ENCODE peak calls at places on chromosomes 11 and 22, in five cellular contexts. One of them, this sample, is unnamed. For H3K4me1, the result is how much of the 10 kb centered on the place peaks cover.

GRCh38 chr22:41844513-41844912 is 11.6 kb downstream of the SREBF2 start:
- DNase-seq in ovary: no peak
- DNase-seq in CD4-positive, CD25-positive, alpha-beta regulatory T cell: no peak
- DNase-seq in CD8-positive, alpha-beta T cell: no peak
- DNase-seq in heart right ventricle: no peak
- DNase-seq in this sample: no peak

GRCh38 chr22:50674606-50675552 is 2.3 kb downstream of the SHANK3 start:
- DNase-seq in ovary: peak
- DNase-seq in CD4-positive, CD25-positive, alpha-beta regulatory T cell: no peak
- DNase-seq in CD8-positive, alpha-beta T cell: no peak
- DNase-seq in heart right ventricle: no peak
- DNase-seq in this sample: no peak

GRCh38 chr11:32154275-32154674 is 63.4 kb downstream of the RCN1 start:
- DNase-seq in ovary: no peak
- DNase-seq in CD4-positive, CD25-positive, alpha-beta regulatory T cell: no peak
- DNase-seq in CD8-positive, alpha-beta T cell: no peak
- DNase-seq in heart right ventricle: no peak
- DNase-seq in this sample: no peak

GRCh38 chr11:27914080-27914479 is 193.9 kb downstream of the KIF18A start:
- DNase-seq in ovary: no peak
- DNase-seq in CD4-positive, CD25-positive, alpha-beta regulatory T cell: no peak
- DNase-seq in CD8-positive, alpha-beta T cell: no peak
- DNase-seq in heart right ventricle: no peak
- DNase-seq in this sample: no peak

GRCh38 chr22:36734171-36735058 is 30.9 kb upstream of the CACNG2 start:
- DNase-seq in ovary: no peak
- DNase-seq in CD4-positive, CD25-positive, alpha-beta regulatory T cell: no peak
- DNase-seq in CD8-positive, alpha-beta T cell: no peak
- DNase-seq in heart right ventricle: no peak
- DNase-seq in this sample: no peak

GRCh38 chr11:77557553-77557952 is 32.2 kb upstream of the AQP11 start:
- DNase-seq in ovary: no peak
- DNase-seq in CD4-positive, CD25-positive, alpha-beta regulatory T cell: no peak
- DNase-seq in CD8-positive, alpha-beta T cell: no peak
- DNase-seq in heart right ventricle: no peak
- DNase-seq in this sample: no peak

GRCh38 chr22:38872831-38873248 is 824 bp upstream of the CBX6 start:
- DNase-seq in ovary: peak
- DNase-seq in CD4-positive, CD25-positive, alpha-beta regulatory T cell: no peak
- DNase-seq in CD8-positive, alpha-beta T cell: no peak
- DNase-seq in heart right ventricle: peak
- DNase-seq in this sample: no peak

GRCh38 chr11:47175746-47176327 is 842 bp downstream of the ARFGAP2 start:
- DNase-seq in ovary: no peak
- DNase-seq in CD4-positive, CD25-positive, alpha-beta regulatory T cell: no peak
- DNase-seq in CD8-positive, alpha-beta T cell: no peak
- DNase-seq in heart right ventricle: no peak
- DNase-seq in this sample: no peak

GRCh38 chr11:59668188-59668949 is 468 bp downstream of the PATL1 start:
- DNase-seq in ovary: no peak
- DNase-seq in CD4-positive, CD25-positive, alpha-beta regulatory T cell: peak
- DNase-seq in CD8-positive, alpha-beta T cell: peak
- DNase-seq in heart right ventricle: peak
- DNase-seq in this sample: peak

GRCh38 chr11:8297781-8298440 is 34.2 kb upstream of the LMO1 start:
- DNase-seq in ovary: no peak
- DNase-seq in CD4-positive, CD25-positive, alpha-beta regulatory T cell: no peak
- DNase-seq in CD8-positive, alpha-beta T cell: no peak
- DNase-seq in heart right ventricle: no peak
- DNase-seq in this sample: no peak

GRCh38 chr22:26713823-26714449 is 56.5 kb downstream of the MIAT start:
- DNase-seq in ovary: no peak
- DNase-seq in CD4-positive, CD25-positive, alpha-beta regulatory T cell: no peak
- DNase-seq in CD8-positive, alpha-beta T cell: no peak
- DNase-seq in heart right ventricle: no peak
- DNase-seq in this sample: no peak

GRCh38 chr11:17915500-17916143 is 97.2 kb downstream of the SERGEF start:
- DNase-seq in ovary: no peak
- DNase-seq in CD4-positive, CD25-positive, alpha-beta regulatory T cell: no peak
- DNase-seq in CD8-positive, alpha-beta T cell: no peak
- DNase-seq in heart right ventricle: no peak
- DNase-seq in this sample: no peak

GRCh38 chr11:6755303-6755952 is 16.3 kb downstream of the OR2AG2 start:
- DNase-seq in ovary: no peak
- DNase-seq in CD4-positive, CD25-positive, alpha-beta regulatory T cell: peak
- DNase-seq in CD8-positive, alpha-beta T cell: peak
- DNase-seq in heart right ventricle: no peak
- DNase-seq in this sample: peak

GRCh38 chr11:27166130-27166529 is 125.5 kb downstream of the BBOX1 start:
- DNase-seq in ovary: no peak
- DNase-seq in CD4-positive, CD25-positive, alpha-beta regulatory T cell: no peak
- DNase-seq in CD8-positive, alpha-beta T cell: no peak
- DNase-seq in heart right ventricle: no peak
- DNase-seq in this sample: no peak

GRCh38 chr11:66542362-66542761 is 3.5 kb downstream of the ZDHHC24 start:
- DNase-seq in ovary: no peak
- DNase-seq in CD4-positive, CD25-positive, alpha-beta regulatory T cell: no peak
- DNase-seq in CD8-positive, alpha-beta T cell: no peak
- DNase-seq in heart right ventricle: no peak
- DNase-seq in this sample: no peak

GRCh38 chr22:39514373-39514973 is 5.9 kb upstream of the ATF4 start:
- DNase-seq in ovary: peak
- DNase-seq in CD4-positive, CD25-positive, alpha-beta regulatory T cell: no peak
- DNase-seq in CD8-positive, alpha-beta T cell: peak
- DNase-seq in heart right ventricle: no peak
- DNase-seq in this sample: no peak

GRCh38 chr11:64866173-64866491 is 12.3 kb downstream of the EHD1 start:
- DNase-seq in ovary: no peak
- DNase-seq in CD4-positive, CD25-positive, alpha-beta regulatory T cell: no peak
- DNase-seq in CD8-positive, alpha-beta T cell: no peak
- DNase-seq in heart right ventricle: no peak
- DNase-seq in this sample: no peak

GRCh38 chr11:64864473-64865285 is 13.7 kb downstream of the EHD1 start:
- DNase-seq in ovary: peak
- DNase-seq in CD4-positive, CD25-positive, alpha-beta regulatory T cell: no peak
- DNase-seq in CD8-positive, alpha-beta T cell: peak
- DNase-seq in heart right ventricle: peak
- DNase-seq in this sample: no peak

GRCh38 chr11:64864135-64864472 is 14.3 kb downstream of the EHD1 start:
- DNase-seq in ovary: no peak
- DNase-seq in CD4-positive, CD25-positive, alpha-beta regulatory T cell: no peak
- DNase-seq in CD8-positive, alpha-beta T cell: no peak
- DNase-seq in heart right ventricle: no peak
- DNase-seq in this sample: no peak

GRCh38 chr11:64863381-64864060 is 14.9 kb downstream of the EHD1 start:
- DNase-seq in ovary: peak
- DNase-seq in CD4-positive, CD25-positive, alpha-beta regulatory T cell: no peak
- DNase-seq in CD8-positive, alpha-beta T cell: no peak
- DNase-seq in heart right ventricle: peak
- DNase-seq in this sample: no peak

GRCh38 chr11:64865286-64866172 is 12.9 kb downstream of the EHD1 start:
- DNase-seq in ovary: no peak
- DNase-seq in CD4-positive, CD25-positive, alpha-beta regulatory T cell: no peak
- DNase-seq in CD8-positive, alpha-beta T cell: no peak
- DNase-seq in heart right ventricle: no peak
- DNase-seq in this sample: no peak
- H3K4me1 ChIP-seq in ovary: under half
- H3K4me1 ChIP-seq in CD4-positive, CD25-positive, alpha-beta regulatory T cell: half or more
- H3K4me1 ChIP-seq in CD8-positive, alpha-beta T cell: half or more
- H3K4me1 ChIP-seq in heart right ventricle: half or more
- H3K4me1 ChIP-seq in this sample: half or more

DNA sequence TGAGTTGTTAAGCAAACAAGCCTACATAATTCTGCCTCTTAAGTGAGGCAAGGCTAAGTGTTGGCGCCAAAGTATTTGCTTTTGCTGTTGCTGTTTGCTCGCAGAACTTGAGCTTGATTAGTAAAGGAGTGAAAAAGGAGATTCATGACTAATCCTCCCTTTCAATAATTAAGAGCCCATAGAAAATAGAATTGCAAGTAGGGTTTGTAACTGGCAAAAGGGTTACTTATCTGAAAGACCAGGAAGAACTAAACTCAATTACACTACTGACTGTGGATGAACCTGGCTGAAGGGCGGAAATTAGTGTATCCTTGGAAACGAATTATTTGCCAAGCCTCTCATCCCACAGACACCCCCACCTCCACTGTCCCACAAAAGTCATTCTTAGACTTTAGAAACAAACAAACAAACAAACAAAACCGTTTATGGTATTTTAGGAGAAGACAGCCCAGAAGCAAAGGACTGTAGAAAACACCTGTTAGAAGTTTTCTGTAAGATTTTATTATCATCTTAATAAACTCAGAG is 404 bp upstream of the EXPH5 start:
- DNase-seq in ovary: no peak
- DNase-seq in CD4-positive, CD25-positive, alpha-beta regulatory T cell: no peak
- DNase-seq in CD8-positive, alpha-beta T cell: no peak
- DNase-seq in heart right ventricle: no peak
- DNase-seq in this sample: no peak
- H3K27ac ChIP-seq in ovary: no peak
- H3K27ac ChIP-seq in CD4-positive, CD25-positive, alpha-beta regulatory T cell: peak
- H3K27ac ChIP-seq in CD8-positive, alpha-beta T cell: no peak
- H3K27ac ChIP-seq in heart right ventricle: no peak
- H3K27ac ChIP-seq in this sample: no peak

DNA sequence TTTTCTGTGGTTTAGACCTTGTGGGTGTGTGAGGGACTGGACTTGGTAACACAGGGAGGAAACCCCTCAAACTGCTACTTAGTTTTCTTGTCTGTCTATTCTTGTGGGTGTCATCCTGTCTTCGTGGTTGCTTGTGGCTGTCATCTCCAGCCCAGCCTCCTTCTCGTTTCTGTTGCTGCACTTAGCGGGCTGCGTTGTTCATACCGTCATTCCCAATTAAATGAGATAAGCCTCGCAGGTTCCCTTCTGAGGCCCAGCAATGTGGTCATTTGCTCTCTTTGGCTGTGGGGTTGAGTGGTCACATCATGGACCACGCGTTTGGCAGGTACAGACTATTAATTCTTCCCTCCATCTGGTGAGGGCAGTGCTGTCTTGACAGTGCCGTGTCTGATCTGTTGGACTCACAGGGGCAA is 18.8 kb downstream of the PANX1 start:
- DNase-seq in ovary: no peak
- DNase-seq in CD4-positive, CD25-positive, alpha-beta regulatory T cell: no peak
- DNase-seq in CD8-positive, alpha-beta T cell: no peak
- DNase-seq in heart right ventricle: no peak
- DNase-seq in this sample: no peak
- H3K4me1 ChIP-seq in ovary: under half
- H3K4me1 ChIP-seq in CD4-positive, CD25-positive, alpha-beta regulatory T cell: under half
- H3K4me1 ChIP-seq in CD8-positive, alpha-beta T cell: under half
- H3K4me1 ChIP-seq in heart right ventricle: under half
- H3K4me1 ChIP-seq in this sample: under half

GRCh38 chr11:45025716-45026492 is 75.2 kb upstream of the TP53I11 start:
- DNase-seq in ovary: no peak
- DNase-seq in CD4-positive, CD25-positive, alpha-beta regulatory T cell: no peak
- DNase-seq in CD8-positive, alpha-beta T cell: peak
- DNase-seq in heart right ventricle: peak
- DNase-seq in this sample: no peak

GRCh38 chr11:45028921-45029680 is 78.4 kb upstream of the TP53I11 start:
- DNase-seq in ovary: no peak
- DNase-seq in CD4-positive, CD25-positive, alpha-beta regulatory T cell: no peak
- DNase-seq in CD8-positive, alpha-beta T cell: no peak
- DNase-seq in heart right ventricle: peak
- DNase-seq in this sample: no peak

GRCh38 chr11:45024846-45025623 is 74.4 kb upstream of the TP53I11 start:
- DNase-seq in ovary: no peak
- DNase-seq in CD4-positive, CD25-positive, alpha-beta regulatory T cell: no peak
- DNase-seq in CD8-positive, alpha-beta T cell: no peak
- DNase-seq in heart right ventricle: no peak
- DNase-seq in this sample: no peak

GRCh38 chr11:45026835-45027234 is 76.2 kb upstream of the TP53I11 start:
- DNase-seq in ovary: no peak
- DNase-seq in CD4-positive, CD25-positive, alpha-beta regulatory T cell: no peak
- DNase-seq in CD8-positive, alpha-beta T cell: no peak
- DNase-seq in heart right ventricle: peak
- DNase-seq in this sample: no peak

DNA sequence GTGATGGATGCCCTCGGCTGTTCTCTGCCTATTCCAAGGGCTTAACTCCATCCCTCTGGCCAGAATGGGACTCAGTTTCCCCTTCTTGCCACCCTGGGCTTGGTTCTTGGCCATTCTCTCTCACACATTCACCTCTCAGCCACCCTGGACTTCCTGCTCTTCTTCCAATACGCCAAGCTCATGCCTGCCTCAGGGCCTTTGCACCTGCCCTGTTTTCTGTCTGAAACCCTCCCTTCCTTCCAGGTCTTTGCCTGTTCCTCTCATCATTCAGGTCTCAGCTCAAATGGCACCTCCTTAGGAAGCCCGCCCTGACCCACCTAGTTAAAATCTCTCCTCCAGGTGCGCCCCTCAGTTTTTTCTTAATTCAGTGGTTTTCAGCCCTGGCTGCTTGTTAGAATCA is 76.6 kb upstream of the TP53I11 start:
- DNase-seq in ovary: no peak
- DNase-seq in CD4-positive, CD25-positive, alpha-beta regulatory T cell: no peak
- DNase-seq in CD8-positive, alpha-beta T cell: no peak
- DNase-seq in heart right ventricle: no peak
- DNase-seq in this sample: no peak
- H3K27ac ChIP-seq in ovary: no peak
- H3K27ac ChIP-seq in CD4-positive, CD25-positive, alpha-beta regulatory T cell: no peak
- H3K27ac ChIP-seq in CD8-positive, alpha-beta T cell: no peak
- H3K27ac ChIP-seq in heart right ventricle: peak
- H3K27ac ChIP-seq in this sample: no peak

GRCh38 chr11:9757809-9758675 is 94.2 kb downstream of the SWAP70 start:
- DNase-seq in ovary: peak
- DNase-seq in CD4-positive, CD25-positive, alpha-beta regulatory T cell: peak
- DNase-seq in CD8-positive, alpha-beta T cell: peak
- DNase-seq in heart right ventricle: peak
- DNase-seq in this sample: peak

GRCh38 chr11:9756461-9756860 is 92.6 kb downstream of the SWAP70 start:
- DNase-seq in ovary: no peak
- DNase-seq in CD4-positive, CD25-positive, alpha-beta regulatory T cell: no peak
- DNase-seq in CD8-positive, alpha-beta T cell: no peak
- DNase-seq in heart right ventricle: no peak
- DNase-seq in this sample: no peak

GRCh38 chr11:9755561-9755960 is 91.7 kb downstream of the SWAP70 start:
- DNase-seq in ovary: no peak
- DNase-seq in CD4-positive, CD25-positive, alpha-beta regulatory T cell: no peak
- DNase-seq in CD8-positive, alpha-beta T cell: no peak
- DNase-seq in heart right ventricle: no peak
- DNase-seq in this sample: no peak

GRCh38 chr11:9758676-9759518 is 95.0 kb downstream of the SWAP70 start:
- DNase-seq in ovary: peak
- DNase-seq in CD4-positive, CD25-positive, alpha-beta regulatory T cell: peak
- DNase-seq in CD8-positive, alpha-beta T cell: peak
- DNase-seq in heart right ventricle: peak
- DNase-seq in this sample: peak

GRCh38 chr11:9756878-9757277 is 93.0 kb downstream of the SWAP70 start:
- DNase-seq in ovary: no peak
- DNase-seq in CD4-positive, CD25-positive, alpha-beta regulatory T cell: no peak
- DNase-seq in CD8-positive, alpha-beta T cell: no peak
- DNase-seq in heart right ventricle: no peak
- DNase-seq in this sample: no peak
- H3K4me1 ChIP-seq in ovary: under half
- H3K4me1 ChIP-seq in CD4-positive, CD25-positive, alpha-beta regulatory T cell: under half
- H3K4me1 ChIP-seq in CD8-positive, alpha-beta T cell: under half
- H3K4me1 ChIP-seq in heart right ventricle: under half
- H3K4me1 ChIP-seq in this sample: under half

GRCh38 chr11:106958506-106959248 is 59.6 kb downstream of the GUCY1A2 start:
- DNase-seq in ovary: no peak
- DNase-seq in CD4-positive, CD25-positive, alpha-beta regulatory T cell: no peak
- DNase-seq in CD8-positive, alpha-beta T cell: no peak
- DNase-seq in heart right ventricle: no peak
- DNase-seq in this sample: no peak
- H3K27ac ChIP-seq in ovary: no peak
- H3K27ac ChIP-seq in CD4-positive, CD25-positive, alpha-beta regulatory T cell: no peak
- H3K27ac ChIP-seq in CD8-positive, alpha-beta T cell: no peak
- H3K27ac ChIP-seq in heart right ventricle: no peak
- H3K27ac ChIP-seq in this sample: no peak

GRCh38 chr11:68756171-68756766 is 4.9 kb upstream of the TESMIN start:
- DNase-seq in ovary: no peak
- DNase-seq in CD4-positive, CD25-positive, alpha-beta regulatory T cell: no peak
- DNase-seq in CD8-positive, alpha-beta T cell: no peak
- DNase-seq in heart right ventricle: no peak
- DNase-seq in this sample: no peak
- H3K4me1 ChIP-seq in ovary: under half
- H3K4me1 ChIP-seq in CD4-positive, CD25-positive, alpha-beta regulatory T cell: under half
- H3K4me1 ChIP-seq in CD8-positive, alpha-beta T cell: under half
- H3K4me1 ChIP-seq in heart right ventricle: under half
- H3K4me1 ChIP-seq in this sample: under half